ENCODE peak calls at places on chromosome 4, in nine cellular contexts. One of them, this sample, is unnamed.

GRCh38 chr4:146647615-146648383 is 9.1 kb downstream of the POU4F2 start:
- DNase-seq in mammary epithelial cell: no peak
- DNase-seq in K562: no peak
- DNase-seq in MM.1S: no peak
- DNase-seq in fibroblast of lung: no peak
- DNase-seq in astrocyte: no peak
- DNase-seq in SK-N-MC: no peak
- DNase-seq in endothelial cell of umbilical vein: no peak
- DNase-seq in GM23248: peak
- DNase-seq in this sample: peak

GRCh38 chr4:101791189-101791572 is 651 bp downstream of the BANK1 start:
- DNase-seq in mammary epithelial cell: no peak
- DNase-seq in K562: no peak
- DNase-seq in MM.1S: no peak
- DNase-seq in fibroblast of lung: no peak
- DNase-seq in astrocyte: no peak
- DNase-seq in SK-N-MC: no peak
- DNase-seq in endothelial cell of umbilical vein: no peak
- DNase-seq in GM23248: no peak
- DNase-seq in this sample: no peak

GRCh38 chr4:40292313-40292759 is 42.8 kb upstream of the CHRNA9 start:
- DNase-seq in mammary epithelial cell: peak
- DNase-seq in K562: peak
- DNase-seq in MM.1S: no peak
- DNase-seq in fibroblast of lung: peak
- DNase-seq in astrocyte: no peak
- DNase-seq in SK-N-MC: no peak
- DNase-seq in endothelial cell of umbilical vein: peak
- DNase-seq in GM23248: peak
- DNase-seq in this sample: no peak

GRCh38 chr4:116478343-116478742 is 607.0 kb downstream of the TRAM1L1 start:
- DNase-seq in mammary epithelial cell: no peak
- DNase-seq in K562: no peak
- DNase-seq in MM.1S: no peak
- DNase-seq in fibroblast of lung: no peak
- DNase-seq in astrocyte: no peak
- DNase-seq in SK-N-MC: no peak
- DNase-seq in endothelial cell of umbilical vein: no peak
- DNase-seq in GM23248: no peak
- DNase-seq in this sample: no peak

GRCh38 chr4:123547818-123548200 is 151.2 kb downstream of the SPRY1 start:
- DNase-seq in mammary epithelial cell: no peak
- DNase-seq in K562: no peak
- DNase-seq in MM.1S: no peak
- DNase-seq in fibroblast of lung: no peak
- DNase-seq in astrocyte: no peak
- DNase-seq in SK-N-MC: no peak
- DNase-seq in endothelial cell of umbilical vein: no peak
- DNase-seq in GM23248: no peak
- DNase-seq in this sample: no peak

GRCh38 chr4:40915318-40916217 is 165.8 kb downstream of the NSUN7 start:
- DNase-seq in mammary epithelial cell: no peak
- DNase-seq in K562: no peak
- DNase-seq in MM.1S: no peak
- DNase-seq in fibroblast of lung: peak
- DNase-seq in astrocyte: peak
- DNase-seq in SK-N-MC: no peak
- DNase-seq in endothelial cell of umbilical vein: no peak
- DNase-seq in GM23248: peak
- DNase-seq in this sample: peak

GRCh38 chr4:29726938-29727337 is 993.2 kb upstream of the PCDH7 start:
- DNase-seq in mammary epithelial cell: no peak
- DNase-seq in K562: no peak
- DNase-seq in MM.1S: no peak
- DNase-seq in fibroblast of lung: no peak
- DNase-seq in astrocyte: no peak
- DNase-seq in SK-N-MC: no peak
- DNase-seq in endothelial cell of umbilical vein: no peak
- DNase-seq in GM23248: no peak
- DNase-seq in this sample: no peak

GRCh38 chr4:17066972-17067371 is 168.5 kb upstream of the LDB2 start:
- DNase-seq in mammary epithelial cell: peak
- DNase-seq in K562: no peak
- DNase-seq in MM.1S: no peak
- DNase-seq in fibroblast of lung: peak
- DNase-seq in astrocyte: peak
- DNase-seq in SK-N-MC: no peak
- DNase-seq in endothelial cell of umbilical vein: peak
- DNase-seq in GM23248: peak
- DNase-seq in this sample: no peak

GRCh38 chr4:67871867-67872266 is 11.9 kb downstream of the TMPRSS11D start:
- DNase-seq in mammary epithelial cell: peak
- DNase-seq in K562: no peak
- DNase-seq in MM.1S: peak
- DNase-seq in fibroblast of lung: peak
- DNase-seq in astrocyte: peak
- DNase-seq in SK-N-MC: peak
- DNase-seq in endothelial cell of umbilical vein: peak
- DNase-seq in GM23248: peak
- DNase-seq in this sample: peak
- H3K9ac ChIP-seq in mammary epithelial cell: no peak
- H3K9ac ChIP-seq in K562: no peak
- H3K9ac ChIP-seq in MM.1S: no peak
- H3K9ac ChIP-seq in fibroblast of lung: no peak
- H3K9ac ChIP-seq in astrocyte: no peak
- H3K9ac ChIP-seq in SK-N-MC: no peak
- H3K9ac ChIP-seq in endothelial cell of umbilical vein: no peak
- H3K9ac ChIP-seq in GM23248: no peak
- H3K9ac ChIP-seq in this sample: no peak

GRCh38 chr4:13529130-13529919 is 15.0 kb downstream of the NKX3-2 start:
- DNase-seq in mammary epithelial cell: no peak
- DNase-seq in K562: peak
- DNase-seq in MM.1S: peak
- DNase-seq in fibroblast of lung: no peak
- DNase-seq in astrocyte: no peak
- DNase-seq in SK-N-MC: no peak
- DNase-seq in endothelial cell of umbilical vein: no peak
- DNase-seq in GM23248: no peak
- DNase-seq in this sample: no peak

GRCh38 chr4:13528823-13529129 is 15.5 kb downstream of the NKX3-2 start:
- DNase-seq in mammary epithelial cell: no peak
- DNase-seq in K562: no peak
- DNase-seq in MM.1S: peak
- DNase-seq in fibroblast of lung: no peak
- DNase-seq in astrocyte: no peak
- DNase-seq in SK-N-MC: no peak
- DNase-seq in endothelial cell of umbilical vein: no peak
- DNase-seq in GM23248: no peak
- DNase-seq in this sample: no peak

GRCh38 chr4:13527192-13527982 is 16.9 kb downstream of the NKX3-2 start:
- DNase-seq in mammary epithelial cell: no peak
- DNase-seq in K562: peak
- DNase-seq in MM.1S: no peak
- DNase-seq in fibroblast of lung: no peak
- DNase-seq in astrocyte: no peak
- DNase-seq in SK-N-MC: no peak
- DNase-seq in endothelial cell of umbilical vein: no peak
- DNase-seq in GM23248: no peak
- DNase-seq in this sample: no peak

GRCh38 chr4:13526658-13527057 is 17.6 kb downstream of the NKX3-2 start:
- DNase-seq in mammary epithelial cell: no peak
- DNase-seq in K562: no peak
- DNase-seq in MM.1S: no peak
- DNase-seq in fibroblast of lung: no peak
- DNase-seq in astrocyte: no peak
- DNase-seq in SK-N-MC: no peak
- DNase-seq in endothelial cell of umbilical vein: no peak
- DNase-seq in GM23248: no peak
- DNase-seq in this sample: no peak

DNA sequence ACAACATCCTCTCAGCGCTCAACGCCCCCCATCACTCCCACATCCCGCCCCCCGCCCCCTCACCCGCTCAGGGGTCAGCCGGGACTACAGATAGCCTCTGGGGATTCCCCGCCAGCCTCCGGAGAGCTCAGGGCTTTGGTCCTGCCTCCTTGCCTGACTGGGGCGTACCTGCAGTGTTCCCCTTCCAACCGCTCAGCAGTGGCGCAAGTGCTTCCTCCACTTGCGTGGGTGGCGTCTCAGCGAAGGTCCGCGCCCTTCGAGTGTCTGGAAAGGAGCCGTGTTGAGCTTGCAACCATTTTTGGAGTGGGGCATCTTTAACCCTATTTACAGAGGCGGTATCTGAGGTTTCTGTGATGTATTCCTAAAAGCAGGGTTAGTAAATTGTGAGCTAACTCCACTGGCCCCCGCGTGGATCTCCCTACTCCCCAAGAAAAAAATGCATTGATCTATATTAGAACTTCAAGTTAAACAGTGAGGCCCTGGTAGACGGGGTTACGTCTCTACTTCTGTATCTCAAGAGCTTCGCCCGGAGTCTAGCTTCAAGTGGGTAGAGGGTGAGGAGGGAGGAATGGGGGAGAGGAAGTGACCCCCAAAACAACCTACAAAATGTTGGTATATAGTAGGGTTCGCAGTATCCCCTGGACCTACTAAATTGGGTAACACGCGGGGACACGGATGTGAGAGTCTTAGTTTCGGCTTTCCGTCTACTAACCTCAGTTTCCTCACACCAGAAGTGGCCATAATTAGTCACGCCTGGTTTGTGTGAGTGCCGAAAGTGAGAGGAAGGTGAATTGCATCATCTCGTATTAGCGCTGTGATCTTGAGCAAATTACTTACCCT is 16.1 kb downstream of the NKX3-2 start:
- DNase-seq in mammary epithelial cell: peak
- DNase-seq in K562: peak
- DNase-seq in MM.1S: peak
- DNase-seq in fibroblast of lung: no peak
- DNase-seq in astrocyte: no peak
- DNase-seq in SK-N-MC: no peak
- DNase-seq in endothelial cell of umbilical vein: no peak
- DNase-seq in GM23248: no peak
- DNase-seq in this sample: no peak
- TF ChIP-seq EZH2 in mammary epithelial cell: peak
- TF ChIP-seq EZH2 in K562: no peak
- TF ChIP-seq EZH2 in MM.1S: no peak
- TF ChIP-seq EZH2 in fibroblast of lung: peak
- TF ChIP-seq EZH2 in astrocyte: peak
- TF ChIP-seq EZH2 in SK-N-MC: no peak
- TF ChIP-seq EZH2 in endothelial cell of umbilical vein: no peak
- TF ChIP-seq EZH2 in GM23248: peak
- TF ChIP-seq EZH2 in this sample: no peak

GRCh38 chr4:89538171-89538570 is 230.6 kb upstream of the GPRIN3 start:
- DNase-seq in mammary epithelial cell: no peak
- DNase-seq in K562: no peak
- DNase-seq in MM.1S: no peak
- DNase-seq in fibroblast of lung: no peak
- DNase-seq in astrocyte: no peak
- DNase-seq in SK-N-MC: no peak
- DNase-seq in endothelial cell of umbilical vein: peak
- DNase-seq in GM23248: no peak
- DNase-seq in this sample: no peak

GRCh38 chr4:89534356-89534755 is 226.8 kb upstream of the GPRIN3 start:
- DNase-seq in mammary epithelial cell: no peak
- DNase-seq in K562: no peak
- DNase-seq in MM.1S: no peak
- DNase-seq in fibroblast of lung: no peak
- DNase-seq in astrocyte: no peak
- DNase-seq in SK-N-MC: no peak
- DNase-seq in endothelial cell of umbilical vein: peak
- DNase-seq in GM23248: no peak
- DNase-seq in this sample: no peak

GRCh38 chr4:89531932-89532640 is 224.5 kb upstream of the GPRIN3 start:
- DNase-seq in mammary epithelial cell: no peak
- DNase-seq in K562: no peak
- DNase-seq in MM.1S: no peak
- DNase-seq in fibroblast of lung: no peak
- DNase-seq in astrocyte: no peak
- DNase-seq in SK-N-MC: no peak
- DNase-seq in endothelial cell of umbilical vein: no peak
- DNase-seq in GM23248: no peak
- DNase-seq in this sample: no peak

GRCh38 chr4:89537281-89537680 is 229.7 kb upstream of the GPRIN3 start:
- DNase-seq in mammary epithelial cell: no peak
- DNase-seq in K562: no peak
- DNase-seq in MM.1S: no peak
- DNase-seq in fibroblast of lung: no peak
- DNase-seq in astrocyte: no peak
- DNase-seq in SK-N-MC: no peak
- DNase-seq in endothelial cell of umbilical vein: peak
- DNase-seq in GM23248: no peak
- DNase-seq in this sample: no peak

GRCh38 chr4:89535251-89535650 is 227.7 kb upstream of the GPRIN3 start:
- DNase-seq in mammary epithelial cell: no peak
- DNase-seq in K562: no peak
- DNase-seq in MM.1S: no peak
- DNase-seq in fibroblast of lung: no peak
- DNase-seq in astrocyte: no peak
- DNase-seq in SK-N-MC: no peak
- DNase-seq in endothelial cell of umbilical vein: peak
- DNase-seq in GM23248: peak
- DNase-seq in this sample: no peak
- H3K9ac ChIP-seq in mammary epithelial cell: no peak
- H3K9ac ChIP-seq in K562: no peak
- H3K9ac ChIP-seq in MM.1S: no peak
- H3K9ac ChIP-seq in fibroblast of lung: no peak
- H3K9ac ChIP-seq in astrocyte: no peak
- H3K9ac ChIP-seq in SK-N-MC: no peak
- H3K9ac ChIP-seq in endothelial cell of umbilical vein: no peak
- H3K9ac ChIP-seq in GM23248: no peak
- H3K9ac ChIP-seq in this sample: no peak

GRCh38 chr4:139559692-139560091 is 3.7 kb upstream of the SETD7 start:
- DNase-seq in mammary epithelial cell: no peak
- DNase-seq in K562: no peak
- DNase-seq in MM.1S: no peak
- DNase-seq in fibroblast of lung: no peak
- DNase-seq in astrocyte: no peak
- DNase-seq in SK-N-MC: no peak
- DNase-seq in endothelial cell of umbilical vein: no peak
- DNase-seq in GM23248: no peak
- DNase-seq in this sample: no peak

GRCh38 chr4:139557506-139558110 is 1.6 kb upstream of the SETD7 start:
- DNase-seq in mammary epithelial cell: no peak
- DNase-seq in K562: no peak
- DNase-seq in MM.1S: no peak
- DNase-seq in fibroblast of lung: no peak
- DNase-seq in astrocyte: no peak
- DNase-seq in SK-N-MC: no peak
- DNase-seq in endothelial cell of umbilical vein: peak
- DNase-seq in GM23248: no peak
- DNase-seq in this sample: peak

GRCh38 chr4:139560396-139561084 is 4.5 kb upstream of the SETD7 start:
- DNase-seq in mammary epithelial cell: no peak
- DNase-seq in K562: no peak
- DNase-seq in MM.1S: no peak
- DNase-seq in fibroblast of lung: no peak
- DNase-seq in astrocyte: no peak
- DNase-seq in SK-N-MC: no peak
- DNase-seq in endothelial cell of umbilical vein: peak
- DNase-seq in GM23248: no peak
- DNase-seq in this sample: peak

GRCh38 chr4:139558235-139559094 is 2.4 kb upstream of the SETD7 start:
- DNase-seq in mammary epithelial cell: no peak
- DNase-seq in K562: no peak
- DNase-seq in MM.1S: no peak
- DNase-seq in fibroblast of lung: no peak
- DNase-seq in astrocyte: no peak
- DNase-seq in SK-N-MC: no peak
- DNase-seq in endothelial cell of umbilical vein: no peak
- DNase-seq in GM23248: no peak
- DNase-seq in this sample: no peak

GRCh38 chr4:139559095-139559490 is 3.1 kb upstream of the SETD7 start:
- DNase-seq in mammary epithelial cell: no peak
- DNase-seq in K562: no peak
- DNase-seq in MM.1S: no peak
- DNase-seq in fibroblast of lung: no peak
- DNase-seq in astrocyte: no peak
- DNase-seq in SK-N-MC: no peak
- DNase-seq in endothelial cell of umbilical vein: no peak
- DNase-seq in GM23248: no peak
- DNase-seq in this sample: no peak
- TF ChIP-seq EZH2 in mammary epithelial cell: no peak
- TF ChIP-seq EZH2 in K562: no peak
- TF ChIP-seq EZH2 in MM.1S: no peak
- TF ChIP-seq EZH2 in fibroblast of lung: no peak
- TF ChIP-seq EZH2 in astrocyte: no peak
- TF ChIP-seq EZH2 in SK-N-MC: no peak
- TF ChIP-seq EZH2 in endothelial cell of umbilical vein: no peak
- TF ChIP-seq EZH2 in GM23248: no peak
- TF ChIP-seq EZH2 in this sample: no peak

This sample was measured in neural progenitor cell.